ENCODE peak calls at places on chromosomes 4 and X, in seven cellular contexts. One of them, this sample, is unnamed.

GRCh38 chrX:39840141-39841126 is 257.3 kb downstream of the BCOR start:
- DNase-seq in esophagus squamous epithelium: no peak
- DNase-seq in GM23338: no peak
- DNase-seq in GM23248: no peak
- DNase-seq in PC-9: no peak
- DNase-seq in suprapubic skin: no peak
- DNase-seq in right cardiac atrium: no peak
- DNase-seq in this sample: no peak

GRCh38 chr4:144733566-144733965 is 87.6 kb downstream of the HHIP start:
- DNase-seq in esophagus squamous epithelium: no peak
- DNase-seq in GM23338: no peak
- DNase-seq in GM23248: no peak
- DNase-seq in PC-9: no peak
- DNase-seq in suprapubic skin: no peak
- DNase-seq in right cardiac atrium: no peak
- DNase-seq in this sample: no peak

GRCh38 chrX:21493226-21493850 is 119.1 kb downstream of the CNKSR2 start:
- DNase-seq in esophagus squamous epithelium: no peak
- DNase-seq in GM23338: no peak
- DNase-seq in GM23248: peak; percentile 59
- DNase-seq in PC-9: no peak
- DNase-seq in suprapubic skin: no peak
- DNase-seq in right cardiac atrium: no peak
- DNase-seq in this sample: no peak

GRCh38 chr4:168831919-168832745 is 177.9 kb downstream of the CBR4 start:
- DNase-seq in esophagus squamous epithelium: no peak
- DNase-seq in GM23338: peak; percentile 97
- DNase-seq in GM23248: peak; percentile 91
- DNase-seq in PC-9: peak; percentile 83
- DNase-seq in suprapubic skin: peak; percentile 89
- DNase-seq in right cardiac atrium: peak; percentile 91
- DNase-seq in this sample: peak; percentile 92

GRCh38 chrX:45322382-45322781 is 121.7 kb upstream of the DIPK2B start:
- DNase-seq in esophagus squamous epithelium: no peak
- DNase-seq in GM23338: peak; percentile 61
- DNase-seq in GM23248: peak; percentile 81
- DNase-seq in PC-9: peak; percentile 14
- DNase-seq in suprapubic skin: no peak
- DNase-seq in right cardiac atrium: peak; percentile 28
- DNase-seq in this sample: peak; percentile 87

GRCh38 chrX:40104649-40105015 is 6.9 kb upstream of the BCOR start:
- DNase-seq in esophagus squamous epithelium: no peak
- DNase-seq in GM23338: no peak
- DNase-seq in GM23248: peak; percentile 84
- DNase-seq in PC-9: no peak
- DNase-seq in suprapubic skin: no peak
- DNase-seq in right cardiac atrium: peak; percentile 82
- DNase-seq in this sample: peak; percentile 75

GRCh38 chr4:67051000-67051789 is 494.1 kb downstream of the CENPC start:
- DNase-seq in esophagus squamous epithelium: no peak
- DNase-seq in GM23338: peak; percentile 18
- DNase-seq in GM23248: no peak
- DNase-seq in PC-9: no peak
- DNase-seq in suprapubic skin: no peak
- DNase-seq in right cardiac atrium: no peak
- DNase-seq in this sample: no peak

GRCh38 chrX:154529206-154529612 is 13.2 kb upstream of the FAM3A start:
- DNase-seq in esophagus squamous epithelium: no peak
- DNase-seq in GM23338: no peak
- DNase-seq in GM23248: no peak
- DNase-seq in PC-9: peak; percentile 69
- DNase-seq in suprapubic skin: no peak
- DNase-seq in right cardiac atrium: no peak
- DNase-seq in this sample: no peak

GRCh38 chr4:23392860-23393458 is 496.9 kb downstream of the PPARGC1A start:
- DNase-seq in esophagus squamous epithelium: no peak
- DNase-seq in GM23338: no peak
- DNase-seq in GM23248: no peak
- DNase-seq in PC-9: no peak
- DNase-seq in suprapubic skin: no peak
- DNase-seq in right cardiac atrium: no peak
- DNase-seq in this sample: no peak

GRCh38 chrX:70439016-70439415 is 5.6 kb upstream of the DLG3 start:
- DNase-seq in esophagus squamous epithelium: no peak
- DNase-seq in GM23338: no peak
- DNase-seq in GM23248: peak; percentile 25
- DNase-seq in PC-9: peak; percentile 4
- DNase-seq in suprapubic skin: no peak
- DNase-seq in right cardiac atrium: no peak
- DNase-seq in this sample: no peak

GRCh38 chrX:30141966-30142365 is 73.4 kb upstream of the MAGEB2 start:
- DNase-seq in esophagus squamous epithelium: no peak
- DNase-seq in GM23338: peak; percentile 65
- DNase-seq in GM23248: peak; percentile 52
- DNase-seq in PC-9: no peak
- DNase-seq in suprapubic skin: no peak
- DNase-seq in right cardiac atrium: no peak
- DNase-seq in this sample: peak; percentile 68

GRCh38 chr4:7865533-7865932 is 74.1 kb downstream of the AFAP1 start:
- DNase-seq in esophagus squamous epithelium: no peak
- DNase-seq in GM23338: no peak
- DNase-seq in GM23248: no peak
- DNase-seq in PC-9: no peak
- DNase-seq in suprapubic skin: no peak
- DNase-seq in right cardiac atrium: no peak
- DNase-seq in this sample: no peak

GRCh38 chrX:28659269-28659668 is 72.0 kb downstream of the IL1RAPL1 start:
- DNase-seq in esophagus squamous epithelium: no peak
- DNase-seq in GM23338: peak; percentile 69
- DNase-seq in GM23248: no peak
- DNase-seq in PC-9: peak; percentile 0
- DNase-seq in suprapubic skin: no peak
- DNase-seq in right cardiac atrium: peak; percentile 27
- DNase-seq in this sample: no peak

GRCh38 chrX:109403927-109404326 is 78.0 kb downstream of the GUCY2F start:
- DNase-seq in esophagus squamous epithelium: no peak
- DNase-seq in GM23338: no peak
- DNase-seq in GM23248: no peak
- DNase-seq in PC-9: no peak
- DNase-seq in suprapubic skin: no peak
- DNase-seq in right cardiac atrium: no peak
- DNase-seq in this sample: no peak

GRCh38 chr4:6942238-6942800 is 32.7 kb downstream of the TBC1D14 start:
- DNase-seq in esophagus squamous epithelium: no peak
- DNase-seq in GM23338: no peak
- DNase-seq in GM23248: peak; percentile 98
- DNase-seq in PC-9: peak; percentile 53
- DNase-seq in suprapubic skin: no peak
- DNase-seq in right cardiac atrium: no peak
- DNase-seq in this sample: peak; percentile 97

GRCh38 chrX:151004085-151004484 is 20.9 kb downstream of the HMGB3 start:
- DNase-seq in esophagus squamous epithelium: no peak
- DNase-seq in GM23338: no peak
- DNase-seq in GM23248: peak; percentile 9
- DNase-seq in PC-9: no peak
- DNase-seq in suprapubic skin: no peak
- DNase-seq in right cardiac atrium: no peak
- DNase-seq in this sample: peak; percentile 6

GRCh38 chr4:152937535-152938236 is 1.6 kb downstream of the FHDC1 start:
- DNase-seq in esophagus squamous epithelium: no peak
- DNase-seq in GM23338: peak; percentile 43
- DNase-seq in GM23248: peak; percentile 68
- DNase-seq in PC-9: peak; percentile 39
- DNase-seq in suprapubic skin: no peak
- DNase-seq in right cardiac atrium: peak; percentile 78
- DNase-seq in this sample: peak; percentile 75

GRCh38 chr4:95606739-95607138 is 58.0 kb upstream of the UNC5C start:
- DNase-seq in esophagus squamous epithelium: no peak
- DNase-seq in GM23338: no peak
- DNase-seq in GM23248: no peak
- DNase-seq in PC-9: no peak
- DNase-seq in suprapubic skin: no peak
- DNase-seq in right cardiac atrium: no peak
- DNase-seq in this sample: no peak

GRCh38 chr4:1041147-1041935 is 29.9 kb downstream of the FGFRL1 start:
- DNase-seq in esophagus squamous epithelium: no peak
- DNase-seq in GM23338: no peak
- DNase-seq in GM23248: peak; percentile 82
- DNase-seq in PC-9: peak; percentile 82
- DNase-seq in suprapubic skin: no peak
- DNase-seq in right cardiac atrium: peak; percentile 69
- DNase-seq in this sample: no peak

GRCh38 chr4:8101796-8102355 is 56.7 kb downstream of the ABLIM2 start:
- DNase-seq in esophagus squamous epithelium: no peak
- DNase-seq in GM23338: no peak
- DNase-seq in GM23248: no peak
- DNase-seq in PC-9: no peak
- DNase-seq in suprapubic skin: no peak
- DNase-seq in right cardiac atrium: peak; percentile 5
- DNase-seq in this sample: no peak

GRCh38 chrX:46628406-46629371 is 55.1 kb downstream of the CHST7 start:
- DNase-seq in esophagus squamous epithelium: no peak
- DNase-seq in GM23338: no peak
- DNase-seq in GM23248: peak; percentile 76
- DNase-seq in PC-9: no peak
- DNase-seq in suprapubic skin: peak; percentile 83
- DNase-seq in right cardiac atrium: peak; percentile 80
- DNase-seq in this sample: peak; percentile 39

GRCh38 chr4:184732126-184732525 is 1.8 kb downstream of the CENPU start:
- DNase-seq in esophagus squamous epithelium: no peak
- DNase-seq in GM23338: no peak
- DNase-seq in GM23248: peak; percentile 71
- DNase-seq in PC-9: peak; percentile 58
- DNase-seq in suprapubic skin: no peak
- DNase-seq in right cardiac atrium: no peak
- DNase-seq in this sample: no peak

GRCh38 chrX:38804481-38805293 is 3.4 kb downstream of the MID1IP1 start:
- DNase-seq in esophagus squamous epithelium: no peak
- DNase-seq in GM23338: peak; percentile 7
- DNase-seq in GM23248: peak; percentile 70
- DNase-seq in PC-9: no peak
- DNase-seq in suprapubic skin: peak; percentile 67
- DNase-seq in right cardiac atrium: peak; percentile 79
- DNase-seq in this sample: peak; percentile 48

GRCh38 chrX:153493085-153493484 is 1.7 kb upstream of the BGN start:
- DNase-seq in esophagus squamous epithelium: no peak
- DNase-seq in GM23338: no peak
- DNase-seq in GM23248: no peak
- DNase-seq in PC-9: no peak
- DNase-seq in suprapubic skin: no peak
- DNase-seq in right cardiac atrium: no peak
- DNase-seq in this sample: no peak

GRCh38 chrX:151700581-151700980 is 5.3 kb downstream of the PRRG3 start:
- DNase-seq in esophagus squamous epithelium: no peak
- DNase-seq in GM23338: no peak
- DNase-seq in GM23248: no peak
- DNase-seq in PC-9: no peak
- DNase-seq in suprapubic skin: no peak
- DNase-seq in right cardiac atrium: no peak
- DNase-seq in this sample: no peak

GRCh38 chrX:151396042-151396826 is 772 bp upstream of the VMA21 start:
- DNase-seq in esophagus squamous epithelium: no peak
- DNase-seq in GM23338: peak; percentile 27
- DNase-seq in GM23248: peak; percentile 77
- DNase-seq in PC-9: no peak
- DNase-seq in suprapubic skin: no peak
- DNase-seq in right cardiac atrium: peak; percentile 56
- DNase-seq in this sample: peak; percentile 63

GRCh38 chr4:145805490-145805889 is 125.5 kb downstream of the C4orf51 start:
- DNase-seq in esophagus squamous epithelium: no peak
- DNase-seq in GM23338: peak; percentile 79
- DNase-seq in GM23248: no peak
- DNase-seq in PC-9: peak; percentile 38
- DNase-seq in suprapubic skin: no peak
- DNase-seq in right cardiac atrium: peak; percentile 61
- DNase-seq in this sample: peak; percentile 33

GRCh38 chr4:155433636-155434360 is 57.0 kb upstream of the MAP9 start:
- DNase-seq in esophagus squamous epithelium: no peak
- DNase-seq in GM23338: no peak
- DNase-seq in GM23248: peak; percentile 57
- DNase-seq in PC-9: no peak
- DNase-seq in suprapubic skin: no peak
- DNase-seq in right cardiac atrium: no peak
- DNase-seq in this sample: peak; percentile 30
- H3K4me1 ChIP-seq in esophagus squamous epithelium: no peaks in the 10 kb centered on the region
- H3K4me1 ChIP-seq in GM23338: no peaks in the 10 kb centered on the region
- H3K4me1 ChIP-seq in GM23248: no peaks in the 10 kb centered on the region
- H3K4me1 ChIP-seq in PC-9: no peaks in the 10 kb centered on the region
- H3K4me1 ChIP-seq in suprapubic skin: no peaks in the 10 kb centered on the region
- H3K4me1 ChIP-seq in right cardiac atrium: no peaks in the 10 kb centered on the region
- H3K4me1 ChIP-seq in this sample: peaks cover 9% of the 10 kb centered on the region

DNA sequence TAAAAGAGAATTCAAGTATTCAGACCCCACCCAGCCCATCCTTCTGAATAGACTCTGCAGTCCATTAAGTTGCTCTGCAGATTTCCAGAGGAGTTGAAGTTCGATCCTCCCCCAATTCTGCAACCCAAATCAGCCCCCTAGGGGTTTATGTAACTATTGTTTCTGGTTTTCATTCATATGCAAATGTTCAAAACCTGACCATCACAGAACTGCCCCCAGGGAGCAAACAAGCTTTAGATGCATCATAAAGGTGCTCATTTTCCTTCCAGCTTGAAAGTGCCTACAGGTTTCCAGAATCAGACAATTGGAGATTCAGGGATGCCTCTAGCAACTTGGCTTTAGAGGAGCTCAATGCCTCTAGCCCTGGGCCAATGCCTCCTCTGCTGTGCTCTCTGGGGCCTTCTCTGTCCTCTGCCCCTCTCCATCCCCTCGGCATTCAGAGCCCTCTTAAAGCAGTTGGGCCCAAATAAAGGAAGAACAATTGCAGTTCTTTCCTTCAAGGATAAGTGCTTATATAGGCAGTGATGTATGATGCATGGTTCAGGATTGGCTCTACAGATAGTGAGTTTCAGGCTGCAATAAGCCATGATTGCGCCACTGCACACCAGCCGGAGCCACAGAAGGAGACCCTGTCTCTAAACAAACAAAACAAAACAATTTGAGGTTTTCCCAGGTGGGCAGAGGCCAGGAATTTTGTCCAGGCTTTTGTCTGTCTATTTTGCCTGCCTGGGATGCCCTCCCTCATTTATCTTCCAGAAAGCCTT is 23.5 kb upstream of the SPINK2 start:
- DNase-seq in esophagus squamous epithelium: no peak
- DNase-seq in GM23338: peak; percentile 93
- DNase-seq in GM23248: no peak
- DNase-seq in PC-9: no peak
- DNase-seq in suprapubic skin: no peak
- DNase-seq in right cardiac atrium: no peak
- DNase-seq in this sample: no peak
- H3K4me3 ChIP-seq in esophagus squamous epithelium: no peak overlapping the region
- H3K4me3 ChIP-seq in GM23338: no peak overlapping the region
- H3K4me3 ChIP-seq in GM23248: no peak overlapping the region
- H3K4me3 ChIP-seq in PC-9: no peak overlapping the region
- H3K4me3 ChIP-seq in suprapubic skin: no peak overlapping the region
- H3K4me3 ChIP-seq in right cardiac atrium: no peak overlapping the region
- H3K4me3 ChIP-seq in this sample: no peak overlapping the region

GRCh38 chr4:40619600-40619999 is 10.1 kb downstream of the RBM47 start:
- DNase-seq in esophagus squamous epithelium: no peak
- DNase-seq in GM23338: no peak
- DNase-seq in GM23248: no peak
- DNase-seq in PC-9: no peak
- DNase-seq in suprapubic skin: peak; percentile 33
- DNase-seq in right cardiac atrium: no peak
- DNase-seq in this sample: no peak
- H3K4me1 ChIP-seq in esophagus squamous epithelium: peaks cover 24% of the 10 kb centered on the region
- H3K4me1 ChIP-seq in GM23338: peaks cover 27% of the 10 kb centered on the region
- H3K4me1 ChIP-seq in GM23248: peaks cover 16% of the 10 kb centered on the region
- H3K4me1 ChIP-seq in PC-9: peaks cover 42% of the 10 kb centered on the region
- H3K4me1 ChIP-seq in suprapubic skin: peaks cover 22% of the 10 kb centered on the region
- H3K4me1 ChIP-seq in right cardiac atrium: no peaks in the 10 kb centered on the region
- H3K4me1 ChIP-seq in this sample: peaks cover 13% of the 10 kb centered on the region

GRCh38 chr4:106898621-106899230 is 137.4 kb downstream of the DKK2 start:
- DNase-seq in esophagus squamous epithelium: no peak
- DNase-seq in GM23338: peak; percentile 85
- DNase-seq in GM23248: peak; percentile 84
- DNase-seq in PC-9: peak; percentile 7
- DNase-seq in suprapubic skin: no peak
- DNase-seq in right cardiac atrium: no peak
- DNase-seq in this sample: peak; percentile 87
- H3K4me3 ChIP-seq in esophagus squamous epithelium: no peak overlapping the region
- H3K4me3 ChIP-seq in GM23338: no peak overlapping the region
- H3K4me3 ChIP-seq in GM23248: no peak overlapping the region
- H3K4me3 ChIP-seq in PC-9: no peak overlapping the region
- H3K4me3 ChIP-seq in suprapubic skin: no peak overlapping the region
- H3K4me3 ChIP-seq in right cardiac atrium: no peak overlapping the region
- H3K4me3 ChIP-seq in this sample: no peak overlapping the region

This sample was measured in adipocyte.